ENCODE peak calls at places on chromosome 17, in seven cellular contexts. U, N, Z, B, L, E and J are unnamed samples.

GRCh38 chr17:55763856-55764255 is 13.0 kb downstream of the PCTP start:
- DNase-seq in U (no peak), N (no peak), Z (no peak), B (no peak), L (no peak), E (no peak), J (no peak)

GRCh38 chr17:82384730-82385429 is 13.3 kb downstream of the UTS2R start:
- DNase-seq in U (peak; percentile 69), N (peak; percentile 75), Z (peak; percentile 79), B (no peak), L (no peak), E (no peak), J (peak; percentile 55)

GRCh38 chr17:20278805-20279204 is 188.5 kb downstream of the LGALS9B start:
- DNase-seq in U (no peak), N (no peak), Z (no peak), B (no peak), L (no peak), E (no peak), J (no peak)

GRCh38 chr17:75531724-75532090 is 6.2 kb downstream of the LLGL2 start:
- DNase-seq in U (no peak), N (no peak), Z (no peak), B (no peak), L (no peak), E (no peak), J (peak; percentile 71)

GRCh38 chr17:62179525-62180161 is 114.6 kb upstream of the MED13 start:
- DNase-seq in U (no peak), N (no peak), Z (no peak), B (no peak), L (no peak), E (no peak), J (no peak)

GRCh38 chr17:51700011-51700760 is 439.8 kb downstream of the UTP18 start:
- DNase-seq in U (no peak), N (no peak), Z (no peak), B (no peak), L (no peak), E (no peak), J (no peak)

GRCh38 chr17:2406903-2407790 is 6.3 kb upstream of the MNT start:
- DNase-seq in U (peak; percentile 64), N (peak; percentile 71), Z (peak; percentile 86), B (no peak), L (no peak), E (peak; percentile 92), J (no peak)

GRCh38 chr17:72967263-72967962 is 125.1 kb downstream of the SLC39A11 start:
- DNase-seq in U (no peak), N (no peak), Z (no peak), B (no peak), L (no peak), E (no peak), J (no peak)

GRCh38 chr17:46741122-46741725 is 77.3 kb downstream of the WNT3 start:
- DNase-seq in U (no peak), N (no peak), Z (no peak), B (no peak), L (no peak), E (no peak), J (no peak)

GRCh38 chr17:20173091-20173490 is 163.9 kb downstream of the SPECC1 start:
- DNase-seq in U (no peak), N (no peak), Z (no peak), B (no peak), L (no peak), E (no peak), J (no peak)

GRCh38 chr17:58369214-58370031 is 17.4 kb upstream of the SUPT4H1 start:
- DNase-seq in U (no peak), N (no peak), Z (no peak), B (no peak), L (no peak), E (no peak), J (no peak)

DNA sequence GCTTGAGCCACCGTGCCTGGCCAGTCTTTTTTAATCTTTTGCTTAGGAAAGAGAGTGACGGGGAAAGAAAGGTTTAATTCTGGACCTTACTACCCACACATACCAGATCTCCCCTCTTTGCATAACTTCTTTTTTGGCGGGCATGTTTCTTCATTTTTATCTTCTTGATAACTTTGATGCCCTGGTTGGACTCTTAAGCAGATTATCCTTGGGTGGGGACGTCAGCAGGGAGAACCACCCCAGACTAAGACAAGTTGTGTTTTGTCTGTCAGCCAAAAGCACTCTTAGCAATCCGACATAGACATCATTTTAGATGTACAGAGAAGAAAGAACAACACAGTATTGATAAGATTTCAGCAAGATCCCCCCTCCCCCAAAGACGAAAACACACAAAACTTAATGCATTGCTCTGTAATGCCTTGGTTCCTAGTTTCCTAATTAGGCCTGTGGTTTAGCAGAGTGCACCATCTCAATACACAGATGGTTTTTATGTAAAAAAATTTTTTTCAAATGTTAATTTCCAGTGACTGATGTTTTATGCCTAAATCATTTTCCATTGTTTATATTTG is 99.9 kb downstream of the MSI2 start:
- DNase-seq in U (no peak), N (no peak), Z (no peak), B (no peak), L (no peak), E (no peak), J (no peak)
- H3K4me1 ChIP-seq in U (no peaks in the 10 kb centered on the region), N (peaks cover 51% of the 10 kb centered on the region), Z (peaks cover 2% of the 10 kb centered on the region), B (peaks cover 39% of the 10 kb centered on the region), L (peaks cover 31% of the 10 kb centered on the region), E (no peaks in the 10 kb centered on the region), J (peaks cover 36% of the 10 kb centered on the region)

GRCh38 chr17:32931686-32932085 is 3.7 kb downstream of the TMEM98 start:
- DNase-seq in U (no peak), N (no peak), Z (no peak), B (no peak), L (no peak), E (no peak), J (no peak)

GRCh38 chr17:32930512-32930911 is 2.6 kb downstream of the TMEM98 start:
- DNase-seq in U (no peak), N (no peak), Z (no peak), B (no peak), L (no peak), E (no peak), J (no peak)

GRCh38 chr17:32936894-32937500 is 9.0 kb downstream of the TMEM98 start:
- DNase-seq in U (peak; percentile 74), N (peak; percentile 69), Z (peak; percentile 77), B (peak; percentile 81), L (peak; percentile 36), E (peak; percentile 75), J (peak; percentile 68)

GRCh38 chr17:32936157-32936893 is 8.4 kb downstream of the TMEM98 start:
- DNase-seq in U (no peak), N (no peak), Z (no peak), B (no peak), L (no peak), E (no peak), J (no peak)

GRCh38 chr17:32933881-32934280 is 5.9 kb downstream of the TMEM98 start:
- DNase-seq in U (no peak), N (no peak), Z (no peak), B (no peak), L (no peak), E (no peak), J (no peak)
- H3K4me1 ChIP-seq in U (no peaks in the 10 kb centered on the region), N (no peaks in the 10 kb centered on the region), Z (no peaks in the 10 kb centered on the region), B (no peaks in the 10 kb centered on the region), L (no peaks in the 10 kb centered on the region), E (no peaks in the 10 kb centered on the region), J (peaks cover 5% of the 10 kb centered on the region)

GRCh38 chr17:77840156-77840555 is 118.3 kb upstream of the TNRC6C start:
- DNase-seq in U (no peak), N (no peak), Z (peak; percentile 50), B (peak; percentile 69), L (no peak), E (no peak), J (no peak)

GRCh38 chr17:77840576-77841160 is 117.8 kb upstream of the TNRC6C start:
- DNase-seq in U (no peak), N (no peak), Z (no peak), B (peak; percentile 47), L (no peak), E (no peak), J (no peak)

GRCh38 chr17:77837917-77838316 is 120.6 kb upstream of the TNRC6C start:
- DNase-seq in U (no peak), N (no peak), Z (peak; percentile 39), B (peak; percentile 65), L (no peak), E (no peak), J (no peak)

GRCh38 chr17:77838748-77839147 is 119.8 kb upstream of the TNRC6C start:
- DNase-seq in U (no peak), N (no peak), Z (no peak), B (peak; percentile 18), L (no peak), E (no peak), J (no peak)

DNA sequence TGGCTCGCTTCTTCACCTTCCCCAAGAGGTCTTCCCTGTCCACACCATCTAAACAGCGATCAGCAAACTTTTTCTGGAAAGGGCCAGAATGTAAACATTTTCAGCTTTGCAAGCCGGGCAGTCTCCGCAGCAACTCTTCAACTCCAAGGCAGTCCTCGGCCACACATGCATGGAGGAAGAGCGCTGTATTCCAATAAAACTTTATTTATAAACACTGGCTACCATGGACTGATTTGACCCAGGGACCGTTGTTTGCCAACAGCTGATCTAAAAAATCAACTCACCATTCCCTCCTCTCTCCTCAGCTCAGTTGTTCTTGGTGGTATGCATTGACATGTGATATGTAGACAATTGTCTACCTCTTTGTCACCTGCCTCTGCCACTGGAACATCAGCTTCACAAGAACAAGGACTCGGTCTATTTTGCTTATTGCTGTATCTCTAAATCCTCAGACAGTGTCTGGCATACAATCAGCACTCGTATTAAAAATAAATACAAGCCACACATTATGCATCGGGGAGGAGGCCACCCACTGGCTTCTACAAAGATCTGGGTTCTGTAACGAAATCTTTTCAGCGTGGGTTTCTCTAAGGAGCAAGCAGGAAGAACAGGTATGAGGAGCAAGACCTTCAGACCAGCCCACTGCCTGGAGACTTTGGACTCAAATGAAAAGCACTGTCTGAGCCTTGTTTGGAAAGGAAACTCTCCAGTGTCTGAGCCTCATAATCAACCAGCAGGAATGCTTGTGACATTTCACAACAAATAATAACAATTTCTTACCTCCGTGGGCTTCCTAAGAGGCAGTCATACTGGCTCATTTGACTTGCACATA is 119.0 kb upstream of the TNRC6C start:
- DNase-seq in U (no peak), N (no peak), Z (no peak), B (no peak), L (no peak), E (no peak), J (no peak)
- H3K4me1 ChIP-seq in U (no peaks in the 10 kb centered on the region), N (peaks cover 42% of the 10 kb centered on the region), Z (no peaks in the 10 kb centered on the region), B (peaks cover 8% of the 10 kb centered on the region), L (peaks cover 35% of the 10 kb centered on the region), E (no peaks in the 10 kb centered on the region), J (no peaks in the 10 kb centered on the region)

GRCh38 chr17:41058741-41059140 is 1.2 kb downstream of the KRTAP2-3 start:
- DNase-seq in U (no peak), N (no peak), Z (no peak), B (no peak), L (no peak), E (no peak), J (no peak)
- H3K4me1 ChIP-seq in U (no peaks in the 10 kb centered on the region), N (no peaks in the 10 kb centered on the region), Z (no peaks in the 10 kb centered on the region), B (no peaks in the 10 kb centered on the region), L (no peaks in the 10 kb centered on the region), E (no peaks in the 10 kb centered on the region), J (no peaks in the 10 kb centered on the region)

GRCh38 chr17:42266918-42267766 is 9.0 kb downstream of the STAT5B start:
- DNase-seq in U (no peak), N (no peak), Z (no peak), B (no peak), L (peak; percentile 79), E (no peak), J (no peak)
- H3K4me1 ChIP-seq in U (no peaks in the 10 kb centered on the region), N (peaks cover 34% of the 10 kb centered on the region), Z (no peaks in the 10 kb centered on the region), B (peaks cover 14% of the 10 kb centered on the region), L (peaks cover 50% of the 10 kb centered on the region), E (no peaks in the 10 kb centered on the region), J (peaks cover 8% of the 10 kb centered on the region)

GRCh38 chr17:42518046-42518754 is 17.8 kb upstream of the NAGLU start:
- DNase-seq in U (peak; percentile 80), N (peak; percentile 86), Z (peak; percentile 91), B (peak; percentile 73), L (no peak), E (peak; percentile 96), J (peak; percentile 80)
- H3K4me1 ChIP-seq in U (peaks cover 23% of the 10 kb centered on the region), N (peaks cover 56% of the 10 kb centered on the region), Z (peaks cover 2% of the 10 kb centered on the region), B (peaks cover 47% of the 10 kb centered on the region), L (peaks cover 4% of the 10 kb centered on the region), E (peaks cover 4% of the 10 kb centered on the region), J (peaks cover 43% of the 10 kb centered on the region)